ENCODE peak calls at places on chromosomes 2 and 18, in four cellular contexts. One of them, this sample, is unnamed.

GRCh38 chr2:97982621-97983020 is 13.1 kb downstream of the TMEM131 start:
- DNase-seq in stimulated activated CD4-positive, alpha-beta T cell treated with anti-CD3 and anti-CD28 coated beads, Interleukin-2, amount 100 ng/mL, for 24 hours: no peak
- DNase-seq in left lung: no peak
- DNase-seq in activated CD8-positive, alpha-beta memory T cell treated with anti-CD3 and anti-CD28 coated beads for 24 hours: no peak
- DNase-seq in this sample: no peak

GRCh38 chr2:71544919-71545571 is 91.7 kb downstream of the DYSF start:
- DNase-seq in stimulated activated CD4-positive, alpha-beta T cell treated with anti-CD3 and anti-CD28 coated beads, Interleukin-2, amount 100 ng/mL, for 24 hours: no peak
- DNase-seq in left lung: no peak
- DNase-seq in activated CD8-positive, alpha-beta memory T cell treated with anti-CD3 and anti-CD28 coated beads for 24 hours: no peak
- DNase-seq in this sample: no peak

GRCh38 chr2:27441226-27441926 is 805 bp upstream of the KRTCAP3 start:
- DNase-seq in stimulated activated CD4-positive, alpha-beta T cell treated with anti-CD3 and anti-CD28 coated beads, Interleukin-2, amount 100 ng/mL, for 24 hours: no peak
- DNase-seq in left lung: no peak
- DNase-seq in activated CD8-positive, alpha-beta memory T cell treated with anti-CD3 and anti-CD28 coated beads for 24 hours: no peak
- DNase-seq in this sample: no peak

GRCh38 chr2:65411056-65411795 is 21.2 kb downstream of the SPRED2 start:
- DNase-seq in stimulated activated CD4-positive, alpha-beta T cell treated with anti-CD3 and anti-CD28 coated beads, Interleukin-2, amount 100 ng/mL, for 24 hours: no peak
- DNase-seq in left lung: no peak
- DNase-seq in activated CD8-positive, alpha-beta memory T cell treated with anti-CD3 and anti-CD28 coated beads for 24 hours: no peak
- DNase-seq in this sample: no peak

GRCh38 chr18:69958422-69958821 is 10.7 kb upstream of the CD226 start:
- DNase-seq in stimulated activated CD4-positive, alpha-beta T cell treated with anti-CD3 and anti-CD28 coated beads, Interleukin-2, amount 100 ng/mL, for 24 hours: peak; percentile 61
- DNase-seq in left lung: no peak
- DNase-seq in activated CD8-positive, alpha-beta memory T cell treated with anti-CD3 and anti-CD28 coated beads for 24 hours: no peak
- DNase-seq in this sample: no peak

GRCh38 chr2:150859162-150859561 is 371.7 kb upstream of the RND3 start:
- DNase-seq in stimulated activated CD4-positive, alpha-beta T cell treated with anti-CD3 and anti-CD28 coated beads, Interleukin-2, amount 100 ng/mL, for 24 hours: no peak
- DNase-seq in left lung: no peak
- DNase-seq in activated CD8-positive, alpha-beta memory T cell treated with anti-CD3 and anti-CD28 coated beads for 24 hours: no peak
- DNase-seq in this sample: no peak

GRCh38 chr2:10305254-10305635 is 2.5 kb downstream of the HPCAL1 start:
- DNase-seq in stimulated activated CD4-positive, alpha-beta T cell treated with anti-CD3 and anti-CD28 coated beads, Interleukin-2, amount 100 ng/mL, for 24 hours: peak; percentile 60
- DNase-seq in left lung: no peak
- DNase-seq in activated CD8-positive, alpha-beta memory T cell treated with anti-CD3 and anti-CD28 coated beads for 24 hours: no peak
- DNase-seq in this sample: no peak

GRCh38 chr2:118580651-118581050 is 266.8 kb downstream of the EN1 start:
- DNase-seq in stimulated activated CD4-positive, alpha-beta T cell treated with anti-CD3 and anti-CD28 coated beads, Interleukin-2, amount 100 ng/mL, for 24 hours: no peak
- DNase-seq in left lung: no peak
- DNase-seq in activated CD8-positive, alpha-beta memory T cell treated with anti-CD3 and anti-CD28 coated beads for 24 hours: no peak
- DNase-seq in this sample: no peak

GRCh38 chr18:13019301-13019700 is 28.1 kb downstream of the CEP192 start:
- DNase-seq in stimulated activated CD4-positive, alpha-beta T cell treated with anti-CD3 and anti-CD28 coated beads, Interleukin-2, amount 100 ng/mL, for 24 hours: no peak
- DNase-seq in left lung: no peak
- DNase-seq in activated CD8-positive, alpha-beta memory T cell treated with anti-CD3 and anti-CD28 coated beads for 24 hours: no peak
- DNase-seq in this sample: no peak

GRCh38 chr18:49682301-49683190 is 120.7 kb downstream of the LIPG start:
- DNase-seq in stimulated activated CD4-positive, alpha-beta T cell treated with anti-CD3 and anti-CD28 coated beads, Interleukin-2, amount 100 ng/mL, for 24 hours: no peak
- DNase-seq in left lung: no peak
- DNase-seq in activated CD8-positive, alpha-beta memory T cell treated with anti-CD3 and anti-CD28 coated beads for 24 hours: no peak
- DNase-seq in this sample: no peak

GRCh38 chr2:28608061-28608828 is 112.4 kb downstream of the PLB1 start:
- DNase-seq in stimulated activated CD4-positive, alpha-beta T cell treated with anti-CD3 and anti-CD28 coated beads, Interleukin-2, amount 100 ng/mL, for 24 hours: no peak
- DNase-seq in left lung: no peak
- DNase-seq in activated CD8-positive, alpha-beta memory T cell treated with anti-CD3 and anti-CD28 coated beads for 24 hours: no peak
- DNase-seq in this sample: no peak

GRCh38 chr2:36032046-36032445 is 323.5 kb upstream of the CRIM1 start:
- DNase-seq in stimulated activated CD4-positive, alpha-beta T cell treated with anti-CD3 and anti-CD28 coated beads, Interleukin-2, amount 100 ng/mL, for 24 hours: no peak
- DNase-seq in left lung: no peak
- DNase-seq in activated CD8-positive, alpha-beta memory T cell treated with anti-CD3 and anti-CD28 coated beads for 24 hours: no peak
- DNase-seq in this sample: no peak

GRCh38 chr18:61765097-61765496 is 127.7 kb downstream of the RNF152 start:
- DNase-seq in stimulated activated CD4-positive, alpha-beta T cell treated with anti-CD3 and anti-CD28 coated beads, Interleukin-2, amount 100 ng/mL, for 24 hours: no peak
- DNase-seq in left lung: no peak
- DNase-seq in activated CD8-positive, alpha-beta memory T cell treated with anti-CD3 and anti-CD28 coated beads for 24 hours: no peak
- DNase-seq in this sample: no peak

GRCh38 chr2:121648611-121649401 is 456 bp downstream of the CLASP1 start:
- DNase-seq in stimulated activated CD4-positive, alpha-beta T cell treated with anti-CD3 and anti-CD28 coated beads, Interleukin-2, amount 100 ng/mL, for 24 hours: peak; percentile 64
- DNase-seq in left lung: peak; percentile 52
- DNase-seq in activated CD8-positive, alpha-beta memory T cell treated with anti-CD3 and anti-CD28 coated beads for 24 hours: peak; percentile 84
- DNase-seq in this sample: peak; percentile 87

GRCh38 chr2:27489118-27489497 is 435 bp downstream of the IFT172 start:
- DNase-seq in stimulated activated CD4-positive, alpha-beta T cell treated with anti-CD3 and anti-CD28 coated beads, Interleukin-2, amount 100 ng/mL, for 24 hours: no peak
- DNase-seq in left lung: no peak
- DNase-seq in activated CD8-positive, alpha-beta memory T cell treated with anti-CD3 and anti-CD28 coated beads for 24 hours: no peak
- DNase-seq in this sample: no peak

GRCh38 chr2:108833219-108833618 is 46.6 kb downstream of the CCDC138 start:
- DNase-seq in stimulated activated CD4-positive, alpha-beta T cell treated with anti-CD3 and anti-CD28 coated beads, Interleukin-2, amount 100 ng/mL, for 24 hours: no peak
- DNase-seq in left lung: no peak
- DNase-seq in activated CD8-positive, alpha-beta memory T cell treated with anti-CD3 and anti-CD28 coated beads for 24 hours: no peak
- DNase-seq in this sample: no peak

GRCh38 chr18:26386002-26386401 is 159.8 kb downstream of the TAF4B start:
- DNase-seq in stimulated activated CD4-positive, alpha-beta T cell treated with anti-CD3 and anti-CD28 coated beads, Interleukin-2, amount 100 ng/mL, for 24 hours: no peak
- DNase-seq in left lung: no peak
- DNase-seq in activated CD8-positive, alpha-beta memory T cell treated with anti-CD3 and anti-CD28 coated beads for 24 hours: no peak
- DNase-seq in this sample: no peak

GRCh38 chr2:79734518-79734917 is 221.7 kb downstream of the CTNNA2 start:
- DNase-seq in stimulated activated CD4-positive, alpha-beta T cell treated with anti-CD3 and anti-CD28 coated beads, Interleukin-2, amount 100 ng/mL, for 24 hours: no peak
- DNase-seq in left lung: no peak
- DNase-seq in activated CD8-positive, alpha-beta memory T cell treated with anti-CD3 and anti-CD28 coated beads for 24 hours: no peak
- DNase-seq in this sample: no peak

GRCh38 chr2:1594281-1595171 is 149.8 kb downstream of the PXDN start:
- DNase-seq in stimulated activated CD4-positive, alpha-beta T cell treated with anti-CD3 and anti-CD28 coated beads, Interleukin-2, amount 100 ng/mL, for 24 hours: no peak
- DNase-seq in left lung: no peak
- DNase-seq in activated CD8-positive, alpha-beta memory T cell treated with anti-CD3 and anti-CD28 coated beads for 24 hours: peak; percentile 40
- DNase-seq in this sample: no peak

GRCh38 chr2:45946023-45946422 is 294.5 kb downstream of the PRKCE start:
- DNase-seq in stimulated activated CD4-positive, alpha-beta T cell treated with anti-CD3 and anti-CD28 coated beads, Interleukin-2, amount 100 ng/mL, for 24 hours: no peak
- DNase-seq in left lung: no peak
- DNase-seq in activated CD8-positive, alpha-beta memory T cell treated with anti-CD3 and anti-CD28 coated beads for 24 hours: peak; percentile 40
- DNase-seq in this sample: no peak

GRCh38 chr2:54706622-54707021 is 16.8 kb upstream of the EML6 start:
- DNase-seq in stimulated activated CD4-positive, alpha-beta T cell treated with anti-CD3 and anti-CD28 coated beads, Interleukin-2, amount 100 ng/mL, for 24 hours: no peak
- DNase-seq in left lung: no peak
- DNase-seq in activated CD8-positive, alpha-beta memory T cell treated with anti-CD3 and anti-CD28 coated beads for 24 hours: no peak
- DNase-seq in this sample: no peak

GRCh38 chr2:111924617-111925107 is 26.3 kb downstream of the MERTK start:
- DNase-seq in stimulated activated CD4-positive, alpha-beta T cell treated with anti-CD3 and anti-CD28 coated beads, Interleukin-2, amount 100 ng/mL, for 24 hours: no peak
- DNase-seq in left lung: no peak
- DNase-seq in activated CD8-positive, alpha-beta memory T cell treated with anti-CD3 and anti-CD28 coated beads for 24 hours: no peak
- DNase-seq in this sample: no peak

GRCh38 chr18:58793361-58793760 is 71.3 kb upstream of the ZNF532 start:
- DNase-seq in stimulated activated CD4-positive, alpha-beta T cell treated with anti-CD3 and anti-CD28 coated beads, Interleukin-2, amount 100 ng/mL, for 24 hours: no peak
- DNase-seq in left lung: no peak
- DNase-seq in activated CD8-positive, alpha-beta memory T cell treated with anti-CD3 and anti-CD28 coated beads for 24 hours: no peak
- DNase-seq in this sample: no peak

GRCh38 chr18:79421275-79421857 is 25.6 kb downstream of the NFATC1 start:
- DNase-seq in stimulated activated CD4-positive, alpha-beta T cell treated with anti-CD3 and anti-CD28 coated beads, Interleukin-2, amount 100 ng/mL, for 24 hours: no peak
- DNase-seq in left lung: no peak
- DNase-seq in activated CD8-positive, alpha-beta memory T cell treated with anti-CD3 and anti-CD28 coated beads for 24 hours: no peak
- DNase-seq in this sample: no peak

GRCh38 chr2:238423561-238424312 is 3.0 kb upstream of the ASB1 start:
- DNase-seq in stimulated activated CD4-positive, alpha-beta T cell treated with anti-CD3 and anti-CD28 coated beads, Interleukin-2, amount 100 ng/mL, for 24 hours: no peak
- DNase-seq in left lung: peak; percentile 27
- DNase-seq in activated CD8-positive, alpha-beta memory T cell treated with anti-CD3 and anti-CD28 coated beads for 24 hours: no peak
- DNase-seq in this sample: no peak

GRCh38 chr18:48803518-48803917 is 147.2 kb downstream of the SMAD7 start:
- DNase-seq in stimulated activated CD4-positive, alpha-beta T cell treated with anti-CD3 and anti-CD28 coated beads, Interleukin-2, amount 100 ng/mL, for 24 hours: peak; percentile 13
- DNase-seq in left lung: no peak
- DNase-seq in activated CD8-positive, alpha-beta memory T cell treated with anti-CD3 and anti-CD28 coated beads for 24 hours: peak; percentile 51
- DNase-seq in this sample: no peak

GRCh38 chr2:105496271-105496670 is 97.4 kb upstream of the FHL2 start:
- DNase-seq in stimulated activated CD4-positive, alpha-beta T cell treated with anti-CD3 and anti-CD28 coated beads, Interleukin-2, amount 100 ng/mL, for 24 hours: no peak
- DNase-seq in left lung: no peak
- DNase-seq in activated CD8-positive, alpha-beta memory T cell treated with anti-CD3 and anti-CD28 coated beads for 24 hours: no peak
- DNase-seq in this sample: no peak

GRCh38 chr18:3995476-3996102 is 459.5 kb downstream of the DLGAP1 start:
- DNase-seq in stimulated activated CD4-positive, alpha-beta T cell treated with anti-CD3 and anti-CD28 coated beads, Interleukin-2, amount 100 ng/mL, for 24 hours: peak; percentile 57
- DNase-seq in left lung: no peak
- DNase-seq in activated CD8-positive, alpha-beta memory T cell treated with anti-CD3 and anti-CD28 coated beads for 24 hours: peak; percentile 65
- DNase-seq in this sample: no peak

GRCh38 chr2:54954705-54955357 is 95.4 kb downstream of the RTN4 start:
- DNase-seq in stimulated activated CD4-positive, alpha-beta T cell treated with anti-CD3 and anti-CD28 coated beads, Interleukin-2, amount 100 ng/mL, for 24 hours: no peak
- DNase-seq in left lung: no peak
- DNase-seq in activated CD8-positive, alpha-beta memory T cell treated with anti-CD3 and anti-CD28 coated beads for 24 hours: no peak
- DNase-seq in this sample: no peak

GRCh38 chr2:58521803-58522602 is 280.9 kb upstream of the FANCL start:
- DNase-seq in stimulated activated CD4-positive, alpha-beta T cell treated with anti-CD3 and anti-CD28 coated beads, Interleukin-2, amount 100 ng/mL, for 24 hours: no peak
- DNase-seq in left lung: no peak
- DNase-seq in activated CD8-positive, alpha-beta memory T cell treated with anti-CD3 and anti-CD28 coated beads for 24 hours: no peak
- DNase-seq in this sample: no peak

GRCh38 chr18:11322716-11323115 is 173.3 kb upstream of the PIEZO2 start:
- DNase-seq in stimulated activated CD4-positive, alpha-beta T cell treated with anti-CD3 and anti-CD28 coated beads, Interleukin-2, amount 100 ng/mL, for 24 hours: no peak
- DNase-seq in left lung: no peak
- DNase-seq in activated CD8-positive, alpha-beta memory T cell treated with anti-CD3 and anti-CD28 coated beads for 24 hours: no peak
- DNase-seq in this sample: no peak

GRCh38 chr2:165474621-165475269 is 5.2 kb downstream of the CSRNP3 start:
- DNase-seq in stimulated activated CD4-positive, alpha-beta T cell treated with anti-CD3 and anti-CD28 coated beads, Interleukin-2, amount 100 ng/mL, for 24 hours: no peak
- DNase-seq in left lung: no peak
- DNase-seq in activated CD8-positive, alpha-beta memory T cell treated with anti-CD3 and anti-CD28 coated beads for 24 hours: no peak
- DNase-seq in this sample: no peak

GRCh38 chr2:151071382-151071781 is 190.3 kb downstream of the RBM43 start:
- DNase-seq in stimulated activated CD4-positive, alpha-beta T cell treated with anti-CD3 and anti-CD28 coated beads, Interleukin-2, amount 100 ng/mL, for 24 hours: no peak
- DNase-seq in left lung: no peak
- DNase-seq in activated CD8-positive, alpha-beta memory T cell treated with anti-CD3 and anti-CD28 coated beads for 24 hours: no peak
- DNase-seq in this sample: no peak

GRCh38 chr2:47964277-47964676 is 58.0 kb upstream of the FBXO11 start:
- DNase-seq in stimulated activated CD4-positive, alpha-beta T cell treated with anti-CD3 and anti-CD28 coated beads, Interleukin-2, amount 100 ng/mL, for 24 hours: no peak
- DNase-seq in left lung: no peak
- DNase-seq in activated CD8-positive, alpha-beta memory T cell treated with anti-CD3 and anti-CD28 coated beads for 24 hours: no peak
- DNase-seq in this sample: no peak

GRCh38 chr18:21897811-21898210 is 157.2 kb downstream of the MIB1 start:
- DNase-seq in stimulated activated CD4-positive, alpha-beta T cell treated with anti-CD3 and anti-CD28 coated beads, Interleukin-2, amount 100 ng/mL, for 24 hours: no peak
- DNase-seq in left lung: no peak
- DNase-seq in activated CD8-positive, alpha-beta memory T cell treated with anti-CD3 and anti-CD28 coated beads for 24 hours: no peak
- DNase-seq in this sample: no peak

GRCh38 chr2:130374587-130375290 is 18.9 kb downstream of the PTPN18 start:
- DNase-seq in stimulated activated CD4-positive, alpha-beta T cell treated with anti-CD3 and anti-CD28 coated beads, Interleukin-2, amount 100 ng/mL, for 24 hours: no peak
- DNase-seq in left lung: no peak
- DNase-seq in activated CD8-positive, alpha-beta memory T cell treated with anti-CD3 and anti-CD28 coated beads for 24 hours: no peak
- DNase-seq in this sample: peak; percentile 78

GRCh38 chr2:9191044-9191481 is 15.5 kb upstream of the ASAP2 start:
- DNase-seq in stimulated activated CD4-positive, alpha-beta T cell treated with anti-CD3 and anti-CD28 coated beads, Interleukin-2, amount 100 ng/mL, for 24 hours: no peak
- DNase-seq in left lung: peak; percentile 63
- DNase-seq in activated CD8-positive, alpha-beta memory T cell treated with anti-CD3 and anti-CD28 coated beads for 24 hours: no peak
- DNase-seq in this sample: peak; percentile 97

GRCh38 chr2:66364495-66364992 is 70.4 kb upstream of the MEIS1 start:
- DNase-seq in stimulated activated CD4-positive, alpha-beta T cell treated with anti-CD3 and anti-CD28 coated beads, Interleukin-2, amount 100 ng/mL, for 24 hours: no peak
- DNase-seq in left lung: no peak
- DNase-seq in activated CD8-positive, alpha-beta memory T cell treated with anti-CD3 and anti-CD28 coated beads for 24 hours: no peak
- DNase-seq in this sample: no peak

GRCh38 chr2:102474785-102475184 is 1.8 kb downstream of the SLC9A4 start:
- DNase-seq in stimulated activated CD4-positive, alpha-beta T cell treated with anti-CD3 and anti-CD28 coated beads, Interleukin-2, amount 100 ng/mL, for 24 hours: no peak
- DNase-seq in left lung: no peak
- DNase-seq in activated CD8-positive, alpha-beta memory T cell treated with anti-CD3 and anti-CD28 coated beads for 24 hours: no peak
- DNase-seq in this sample: no peak

This sample was measured in osteocyte.